ENCODE peak calls at places on chromosomes 11 and 22, in ten cellular contexts. One of them, this sample, is unnamed.

GRCh38 chr11:93221539-93221938 is 23.7 kb upstream of the SLC36A4 start:
- DNase-seq in activated T-cell treated with anti-CD3 and anti-CD28 coated beads for 48 hours: no peak
- DNase-seq in coronary artery: no peak
- DNase-seq in NCI-H2081: peak; percentile 83
- DNase-seq in NCI-H446 treated with DMSO at 0.1 percent for 48 hours: no peak
- DNase-seq in CD8-positive, alpha-beta memory T cell: no peak
- DNase-seq in endothelial cell of umbilical vein: no peak
- DNase-seq in BE2C: no peak
- DNase-seq in progenitor cell of endocrine pancreas: no peak
- DNase-seq in midbrain: no peak
- DNase-seq in this sample: no peak

GRCh38 chr11:132220464-132220863 is 850.0 kb downstream of the NTM start:
- DNase-seq in activated T-cell treated with anti-CD3 and anti-CD28 coated beads for 48 hours: no peak
- DNase-seq in coronary artery: no peak
- DNase-seq in NCI-H2081: no peak
- DNase-seq in NCI-H446 treated with DMSO at 0.1 percent for 48 hours: no peak
- DNase-seq in CD8-positive, alpha-beta memory T cell: no peak
- DNase-seq in endothelial cell of umbilical vein: no peak
- DNase-seq in BE2C: no peak
- DNase-seq in progenitor cell of endocrine pancreas: no peak
- DNase-seq in midbrain: no peak
- DNase-seq in this sample: no peak

GRCh38 chr11:24406389-24406788 is 90.5 kb upstream of the LUZP2 start:
- DNase-seq in activated T-cell treated with anti-CD3 and anti-CD28 coated beads for 48 hours: no peak
- DNase-seq in coronary artery: no peak
- DNase-seq in NCI-H2081: no peak
- DNase-seq in NCI-H446 treated with DMSO at 0.1 percent for 48 hours: no peak
- DNase-seq in CD8-positive, alpha-beta memory T cell: no peak
- DNase-seq in endothelial cell of umbilical vein: no peak
- DNase-seq in BE2C: no peak
- DNase-seq in progenitor cell of endocrine pancreas: no peak
- DNase-seq in midbrain: no peak
- DNase-seq in this sample: no peak

GRCh38 chr11:58640386-58641023 is 18.0 kb downstream of the CNTF start:
- DNase-seq in activated T-cell treated with anti-CD3 and anti-CD28 coated beads for 48 hours: no peak
- DNase-seq in coronary artery: no peak
- DNase-seq in NCI-H2081: no peak
- DNase-seq in NCI-H446 treated with DMSO at 0.1 percent for 48 hours: no peak
- DNase-seq in CD8-positive, alpha-beta memory T cell: peak; percentile 18
- DNase-seq in endothelial cell of umbilical vein: no peak
- DNase-seq in BE2C: no peak
- DNase-seq in progenitor cell of endocrine pancreas: no peak
- DNase-seq in midbrain: no peak
- DNase-seq in this sample: no peak

GRCh38 chr22:48567213-48567975 is 1260.3 kb downstream of the BRD1 start:
- DNase-seq in activated T-cell treated with anti-CD3 and anti-CD28 coated beads for 48 hours: no peak
- DNase-seq in coronary artery: no peak
- DNase-seq in NCI-H2081: no peak
- DNase-seq in NCI-H446 treated with DMSO at 0.1 percent for 48 hours: no peak
- DNase-seq in CD8-positive, alpha-beta memory T cell: no peak
- DNase-seq in endothelial cell of umbilical vein: no peak
- DNase-seq in BE2C: no peak
- DNase-seq in progenitor cell of endocrine pancreas: no peak
- DNase-seq in midbrain: no peak
- DNase-seq in this sample: no peak

GRCh38 chr11:3613998-3614741 is 27.6 kb downstream of the ART5 start:
- DNase-seq in activated T-cell treated with anti-CD3 and anti-CD28 coated beads for 48 hours: no peak
- DNase-seq in coronary artery: no peak
- DNase-seq in NCI-H2081: no peak
- DNase-seq in NCI-H446 treated with DMSO at 0.1 percent for 48 hours: no peak
- DNase-seq in CD8-positive, alpha-beta memory T cell: no peak
- DNase-seq in endothelial cell of umbilical vein: no peak
- DNase-seq in BE2C: no peak
- DNase-seq in progenitor cell of endocrine pancreas: no peak
- DNase-seq in midbrain: peak; percentile 1
- DNase-seq in this sample: no peak

GRCh38 chr22:20135846-20136602 is 4.4 kb downstream of the ZDHHC8 start:
- DNase-seq in activated T-cell treated with anti-CD3 and anti-CD28 coated beads for 48 hours: no peak
- DNase-seq in coronary artery: no peak
- DNase-seq in NCI-H2081: no peak
- DNase-seq in NCI-H446 treated with DMSO at 0.1 percent for 48 hours: no peak
- DNase-seq in CD8-positive, alpha-beta memory T cell: no peak
- DNase-seq in endothelial cell of umbilical vein: no peak
- DNase-seq in BE2C: no peak
- DNase-seq in progenitor cell of endocrine pancreas: no peak
- DNase-seq in midbrain: no peak
- DNase-seq in this sample: no peak

GRCh38 chr11:1889941-1890855 is 1.5 kb downstream of the PRR33 start:
- DNase-seq in activated T-cell treated with anti-CD3 and anti-CD28 coated beads for 48 hours: no peak
- DNase-seq in coronary artery: no peak
- DNase-seq in NCI-H2081: no peak
- DNase-seq in NCI-H446 treated with DMSO at 0.1 percent for 48 hours: no peak
- DNase-seq in CD8-positive, alpha-beta memory T cell: peak; percentile 34
- DNase-seq in endothelial cell of umbilical vein: no peak
- DNase-seq in BE2C: no peak
- DNase-seq in progenitor cell of endocrine pancreas: no peak
- DNase-seq in midbrain: no peak
- DNase-seq in this sample: no peak

GRCh38 chr11:100929377-100929776 is 200.2 kb downstream of the PGR start:
- DNase-seq in activated T-cell treated with anti-CD3 and anti-CD28 coated beads for 48 hours: no peak
- DNase-seq in coronary artery: no peak
- DNase-seq in NCI-H2081: no peak
- DNase-seq in NCI-H446 treated with DMSO at 0.1 percent for 48 hours: no peak
- DNase-seq in CD8-positive, alpha-beta memory T cell: no peak
- DNase-seq in endothelial cell of umbilical vein: no peak
- DNase-seq in BE2C: no peak
- DNase-seq in progenitor cell of endocrine pancreas: no peak
- DNase-seq in midbrain: no peak
- DNase-seq in this sample: no peak

GRCh38 chr11:130478204-130478701 is 29.8 kb downstream of the ADAMTS15 start:
- DNase-seq in activated T-cell treated with anti-CD3 and anti-CD28 coated beads for 48 hours: no peak
- DNase-seq in coronary artery: peak; percentile 89
- DNase-seq in NCI-H2081: no peak
- DNase-seq in NCI-H446 treated with DMSO at 0.1 percent for 48 hours: no peak
- DNase-seq in CD8-positive, alpha-beta memory T cell: no peak
- DNase-seq in endothelial cell of umbilical vein: peak; percentile 52
- DNase-seq in BE2C: peak; percentile 62
- DNase-seq in progenitor cell of endocrine pancreas: no peak
- DNase-seq in midbrain: no peak
- DNase-seq in this sample: no peak

GRCh38 chr11:61577383-61578118 is 3.3 kb downstream of the SYT7 start:
- DNase-seq in activated T-cell treated with anti-CD3 and anti-CD28 coated beads for 48 hours: no peak
- DNase-seq in coronary artery: no peak
- DNase-seq in NCI-H2081: no peak
- DNase-seq in NCI-H446 treated with DMSO at 0.1 percent for 48 hours: no peak
- DNase-seq in CD8-positive, alpha-beta memory T cell: no peak
- DNase-seq in endothelial cell of umbilical vein: no peak
- DNase-seq in BE2C: peak; percentile 42
- DNase-seq in progenitor cell of endocrine pancreas: peak; percentile 26
- DNase-seq in midbrain: no peak
- DNase-seq in this sample: no peak

GRCh38 chr11:111408789-111409727 is 30.0 kb upstream of the POU2AF1 start:
- DNase-seq in activated T-cell treated with anti-CD3 and anti-CD28 coated beads for 48 hours: no peak
- DNase-seq in coronary artery: no peak
- DNase-seq in NCI-H2081: no peak
- DNase-seq in NCI-H446 treated with DMSO at 0.1 percent for 48 hours: no peak
- DNase-seq in CD8-positive, alpha-beta memory T cell: no peak
- DNase-seq in endothelial cell of umbilical vein: no peak
- DNase-seq in BE2C: no peak
- DNase-seq in progenitor cell of endocrine pancreas: no peak
- DNase-seq in midbrain: no peak
- DNase-seq in this sample: no peak

GRCh38 chr11:34926101-34926830 is 9.8 kb downstream of the PDHX start:
- DNase-seq in activated T-cell treated with anti-CD3 and anti-CD28 coated beads for 48 hours: no peak
- DNase-seq in coronary artery: no peak
- DNase-seq in NCI-H2081: peak; percentile 57
- DNase-seq in NCI-H446 treated with DMSO at 0.1 percent for 48 hours: peak; percentile 38
- DNase-seq in CD8-positive, alpha-beta memory T cell: peak; percentile 45
- DNase-seq in endothelial cell of umbilical vein: peak; percentile 67
- DNase-seq in BE2C: peak; percentile 5
- DNase-seq in progenitor cell of endocrine pancreas: no peak
- DNase-seq in midbrain: peak; percentile 51
- DNase-seq in this sample: no peak

GRCh38 chr11:106986673-106987072 is 31.6 kb downstream of the GUCY1A2 start:
- DNase-seq in activated T-cell treated with anti-CD3 and anti-CD28 coated beads for 48 hours: no peak
- DNase-seq in coronary artery: no peak
- DNase-seq in NCI-H2081: no peak
- DNase-seq in NCI-H446 treated with DMSO at 0.1 percent for 48 hours: no peak
- DNase-seq in CD8-positive, alpha-beta memory T cell: no peak
- DNase-seq in endothelial cell of umbilical vein: no peak
- DNase-seq in BE2C: no peak
- DNase-seq in progenitor cell of endocrine pancreas: no peak
- DNase-seq in midbrain: no peak
- DNase-seq in this sample: no peak

This sample was measured in effector memory CD4-positive, alpha-beta T cell.